ENCODE peak calls at places on chromosomes 13 and 19, in ten cellular contexts. One of them, this sample, is unnamed.

GRCh38 chr19:35073516-35073915 is 32.0 kb downstream of the HPN start:
- DNase-seq in endodermal cell: no peak
- DNase-seq in HFF-Myc: no peak
- DNase-seq in naive thymus-derived CD4-positive, alpha-beta T cell: no peak
- DNase-seq in cardiac fibroblast: no peak
- DNase-seq in epithelial cell of esophagus: no peak
- DNase-seq in uterus: no peak
- DNase-seq in left lung: no peak
- DNase-seq in breast epithelium: no peak
- DNase-seq in heart left ventricle: no peak
- DNase-seq in this sample: no peak

GRCh38 chr19:47741544-47742125 is 3.7 kb upstream of the NOP53 start:
- DNase-seq in endodermal cell: no peak
- DNase-seq in HFF-Myc: no peak
- DNase-seq in naive thymus-derived CD4-positive, alpha-beta T cell: no peak
- DNase-seq in cardiac fibroblast: no peak
- DNase-seq in epithelial cell of esophagus: no peak
- DNase-seq in uterus: no peak
- DNase-seq in left lung: no peak
- DNase-seq in breast epithelium: no peak
- DNase-seq in heart left ventricle: no peak
- DNase-seq in this sample: no peak

GRCh38 chr13:85469320-85469719 is 329.9 kb downstream of the SLITRK6 start:
- DNase-seq in endodermal cell: no peak
- DNase-seq in HFF-Myc: no peak
- DNase-seq in naive thymus-derived CD4-positive, alpha-beta T cell: no peak
- DNase-seq in cardiac fibroblast: no peak
- DNase-seq in epithelial cell of esophagus: no peak
- DNase-seq in uterus: no peak
- DNase-seq in left lung: no peak
- DNase-seq in breast epithelium: no peak
- DNase-seq in heart left ventricle: no peak
- DNase-seq in this sample: no peak

GRCh38 chr13:55573565-55573964 is 1567.2 kb upstream of the PRR20A start:
- DNase-seq in endodermal cell: no peak
- DNase-seq in HFF-Myc: no peak
- DNase-seq in naive thymus-derived CD4-positive, alpha-beta T cell: no peak
- DNase-seq in cardiac fibroblast: no peak
- DNase-seq in epithelial cell of esophagus: no peak
- DNase-seq in uterus: no peak
- DNase-seq in left lung: no peak
- DNase-seq in breast epithelium: no peak
- DNase-seq in heart left ventricle: no peak
- DNase-seq in this sample: no peak

GRCh38 chr19:53365899-53366493 is 491 bp downstream of the ZNF525 start:
- DNase-seq in endodermal cell: no peak
- DNase-seq in HFF-Myc: no peak
- DNase-seq in naive thymus-derived CD4-positive, alpha-beta T cell: no peak
- DNase-seq in cardiac fibroblast: no peak
- DNase-seq in epithelial cell of esophagus: peak
- DNase-seq in uterus: no peak
- DNase-seq in left lung: no peak
- DNase-seq in breast epithelium: no peak
- DNase-seq in heart left ventricle: no peak
- DNase-seq in this sample: no peak

GRCh38 chr19:19107663-19108062 is 30.6 kb downstream of the TMEM161A start:
- DNase-seq in endodermal cell: peak
- DNase-seq in HFF-Myc: no peak
- DNase-seq in naive thymus-derived CD4-positive, alpha-beta T cell: no peak
- DNase-seq in cardiac fibroblast: no peak
- DNase-seq in epithelial cell of esophagus: no peak
- DNase-seq in uterus: no peak
- DNase-seq in left lung: no peak
- DNase-seq in breast epithelium: no peak
- DNase-seq in heart left ventricle: no peak
- DNase-seq in this sample: no peak

GRCh38 chr13:23516706-23517105 is 53.5 kb upstream of the TNFRSF19 start:
- DNase-seq in endodermal cell: no peak
- DNase-seq in HFF-Myc: no peak
- DNase-seq in naive thymus-derived CD4-positive, alpha-beta T cell: no peak
- DNase-seq in cardiac fibroblast: no peak
- DNase-seq in epithelial cell of esophagus: no peak
- DNase-seq in uterus: no peak
- DNase-seq in left lung: no peak
- DNase-seq in breast epithelium: no peak
- DNase-seq in heart left ventricle: no peak
- DNase-seq in this sample: no peak

GRCh38 chr19:41915248-41916032 is 12.8 kb downstream of the ERFL start:
- DNase-seq in endodermal cell: no peak
- DNase-seq in HFF-Myc: no peak
- DNase-seq in naive thymus-derived CD4-positive, alpha-beta T cell: no peak
- DNase-seq in cardiac fibroblast: no peak
- DNase-seq in epithelial cell of esophagus: no peak
- DNase-seq in uterus: no peak
- DNase-seq in left lung: no peak
- DNase-seq in breast epithelium: no peak
- DNase-seq in heart left ventricle: no peak
- DNase-seq in this sample: no peak

GRCh38 chr13:112653821-112654220 is 36.0 kb upstream of the ATP11A start:
- DNase-seq in endodermal cell: no peak
- DNase-seq in HFF-Myc: no peak
- DNase-seq in naive thymus-derived CD4-positive, alpha-beta T cell: no peak
- DNase-seq in cardiac fibroblast: no peak
- DNase-seq in epithelial cell of esophagus: no peak
- DNase-seq in uterus: no peak
- DNase-seq in left lung: no peak
- DNase-seq in breast epithelium: peak
- DNase-seq in heart left ventricle: no peak
- DNase-seq in this sample: no peak

GRCh38 chr13:112648966-112649690 is 40.7 kb upstream of the ATP11A start:
- DNase-seq in endodermal cell: peak
- DNase-seq in HFF-Myc: no peak
- DNase-seq in naive thymus-derived CD4-positive, alpha-beta T cell: no peak
- DNase-seq in cardiac fibroblast: no peak
- DNase-seq in epithelial cell of esophagus: no peak
- DNase-seq in uterus: peak
- DNase-seq in left lung: no peak
- DNase-seq in breast epithelium: peak
- DNase-seq in heart left ventricle: no peak
- DNase-seq in this sample: no peak

GRCh38 chr13:112652512-112653458 is 37.1 kb upstream of the ATP11A start:
- DNase-seq in endodermal cell: no peak
- DNase-seq in HFF-Myc: no peak
- DNase-seq in naive thymus-derived CD4-positive, alpha-beta T cell: no peak
- DNase-seq in cardiac fibroblast: no peak
- DNase-seq in epithelial cell of esophagus: peak
- DNase-seq in uterus: peak
- DNase-seq in left lung: no peak
- DNase-seq in breast epithelium: peak
- DNase-seq in heart left ventricle: no peak
- DNase-seq in this sample: no peak

GRCh38 chr13:112651306-112651705 is 38.5 kb upstream of the ATP11A start:
- DNase-seq in endodermal cell: no peak
- DNase-seq in HFF-Myc: no peak
- DNase-seq in naive thymus-derived CD4-positive, alpha-beta T cell: no peak
- DNase-seq in cardiac fibroblast: peak
- DNase-seq in epithelial cell of esophagus: no peak
- DNase-seq in uterus: no peak
- DNase-seq in left lung: no peak
- DNase-seq in breast epithelium: peak
- DNase-seq in heart left ventricle: no peak
- DNase-seq in this sample: no peak

DNA sequence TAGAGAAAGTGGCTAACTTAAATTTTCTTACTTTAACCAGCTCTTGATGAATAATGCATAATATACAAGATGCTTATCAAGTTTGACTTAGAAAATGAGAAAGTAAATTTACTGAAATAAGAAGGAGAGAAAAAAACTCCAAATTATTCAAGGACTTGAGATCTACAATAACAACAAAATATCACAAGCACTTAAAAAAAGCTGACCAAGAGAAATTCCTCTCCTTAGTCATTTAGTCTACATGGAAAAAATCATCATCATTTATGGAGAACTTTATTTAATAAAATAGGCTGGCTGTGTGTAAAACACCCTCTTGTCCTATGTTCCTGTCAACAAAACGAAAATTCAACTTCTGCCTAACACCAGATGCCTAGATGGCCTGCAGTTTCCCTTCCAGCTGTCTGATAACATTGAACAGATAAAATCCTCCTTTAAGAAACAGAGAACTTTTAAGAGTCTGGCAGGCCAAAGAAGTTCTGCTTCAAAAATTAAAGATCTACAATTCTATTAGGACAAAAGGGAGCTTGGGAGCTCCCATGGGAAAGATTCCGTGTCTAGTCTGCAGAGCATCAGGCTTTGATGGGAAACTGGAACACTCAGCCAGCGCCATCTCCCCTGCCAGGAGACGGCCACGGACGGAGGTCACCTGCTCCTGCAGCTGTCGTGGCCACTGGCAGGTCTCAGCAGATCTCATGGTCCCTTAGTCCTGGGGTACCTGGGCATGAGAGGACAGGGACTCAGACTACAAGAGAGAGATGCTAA is 37.9 kb upstream of the ATP11A start:
- DNase-seq in endodermal cell: no peak
- DNase-seq in HFF-Myc: no peak
- DNase-seq in naive thymus-derived CD4-positive, alpha-beta T cell: no peak
- DNase-seq in cardiac fibroblast: no peak
- DNase-seq in epithelial cell of esophagus: no peak
- DNase-seq in uterus: peak
- DNase-seq in left lung: no peak
- DNase-seq in breast epithelium: peak
- DNase-seq in heart left ventricle: no peak
- DNase-seq in this sample: no peak
- H3K4me3 ChIP-seq in endodermal cell: no peak
- H3K4me3 ChIP-seq in HFF-Myc: no peak
- H3K4me3 ChIP-seq in naive thymus-derived CD4-positive, alpha-beta T cell: no peak
- H3K4me3 ChIP-seq in cardiac fibroblast: no peak
- H3K4me3 ChIP-seq in epithelial cell of esophagus: no peak
- H3K4me3 ChIP-seq in uterus: no peak
- H3K4me3 ChIP-seq in left lung: no peak
- H3K4me3 ChIP-seq in breast epithelium: no peak
- H3K4me3 ChIP-seq in heart left ventricle: no peak
- H3K4me3 ChIP-seq in this sample: no peak

DNA sequence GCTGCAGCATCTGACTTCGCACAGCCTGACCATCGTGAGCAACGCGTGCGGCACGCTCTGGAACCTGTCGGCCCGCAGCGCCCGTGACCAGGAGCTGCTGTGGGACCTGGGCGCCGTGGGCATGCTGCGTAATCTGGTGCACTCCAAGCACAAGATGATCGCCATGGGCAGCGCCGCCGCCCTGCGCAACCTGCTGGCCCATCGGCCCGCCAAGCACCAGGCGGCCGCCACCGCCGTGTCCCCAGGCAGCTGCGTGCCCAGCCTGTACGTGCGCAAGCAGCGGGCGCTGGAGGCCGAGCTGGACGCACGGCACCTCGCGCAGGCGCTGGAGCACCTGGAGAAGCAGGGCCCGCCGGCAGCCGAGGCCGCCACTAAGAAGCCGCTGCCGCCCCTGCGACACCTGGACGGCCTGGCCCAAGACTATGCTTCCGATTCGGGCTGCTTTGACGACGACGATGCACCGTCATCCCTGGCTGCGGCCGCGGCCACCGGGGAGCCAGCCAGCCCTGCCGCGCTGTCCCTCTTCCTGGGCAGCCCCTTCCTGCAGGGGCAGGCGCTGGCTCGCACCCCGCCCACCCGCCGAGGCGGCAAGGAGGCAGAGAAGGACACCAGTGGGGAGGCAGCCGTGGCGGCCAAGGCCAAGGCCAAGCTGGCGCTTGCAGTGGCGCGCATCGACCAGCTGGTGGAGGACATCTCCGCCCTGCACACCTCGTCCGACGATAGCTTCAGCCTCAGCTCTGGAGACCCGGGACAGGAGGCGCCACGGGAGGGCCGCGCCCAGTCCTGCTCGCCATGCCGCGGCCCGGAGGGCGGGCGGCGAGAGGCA is 13.6 kb downstream of the C19orf25 start:
- DNase-seq in endodermal cell: peak
- DNase-seq in HFF-Myc: no peak
- DNase-seq in naive thymus-derived CD4-positive, alpha-beta T cell: no peak
- DNase-seq in cardiac fibroblast: peak
- DNase-seq in epithelial cell of esophagus: peak
- DNase-seq in uterus: no peak
- DNase-seq in left lung: no peak
- DNase-seq in breast epithelium: no peak
- DNase-seq in heart left ventricle: peak
- DNase-seq in this sample: no peak
- H3K4me3 ChIP-seq in endodermal cell: no peak
- H3K4me3 ChIP-seq in HFF-Myc: no peak
- H3K4me3 ChIP-seq in naive thymus-derived CD4-positive, alpha-beta T cell: no peak
- H3K4me3 ChIP-seq in cardiac fibroblast: no peak
- H3K4me3 ChIP-seq in epithelial cell of esophagus: no peak
- H3K4me3 ChIP-seq in uterus: no peak
- H3K4me3 ChIP-seq in left lung: no peak
- H3K4me3 ChIP-seq in breast epithelium: no peak
- H3K4me3 ChIP-seq in heart left ventricle: peak
- H3K4me3 ChIP-seq in this sample: no peak

GRCh38 chr13:44373247-44373600 is 400 bp upstream of the SERP2 start:
- DNase-seq in endodermal cell: peak
- DNase-seq in HFF-Myc: no peak
- DNase-seq in naive thymus-derived CD4-positive, alpha-beta T cell: no peak
- DNase-seq in cardiac fibroblast: no peak
- DNase-seq in epithelial cell of esophagus: no peak
- DNase-seq in uterus: no peak
- DNase-seq in left lung: no peak
- DNase-seq in breast epithelium: no peak
- DNase-seq in heart left ventricle: no peak
- DNase-seq in this sample: no peak
- H3K4me3 ChIP-seq in endodermal cell: peak
- H3K4me3 ChIP-seq in HFF-Myc: peak
- H3K4me3 ChIP-seq in naive thymus-derived CD4-positive, alpha-beta T cell: no peak
- H3K4me3 ChIP-seq in cardiac fibroblast: peak
- H3K4me3 ChIP-seq in epithelial cell of esophagus: peak
- H3K4me3 ChIP-seq in uterus: peak
- H3K4me3 ChIP-seq in left lung: peak
- H3K4me3 ChIP-seq in breast epithelium: peak
- H3K4me3 ChIP-seq in heart left ventricle: peak
- H3K4me3 ChIP-seq in this sample: no peak

GRCh38 chr19:16281743-16282142 is 42.9 kb upstream of the KLF2 start:
- DNase-seq in endodermal cell: no peak
- DNase-seq in HFF-Myc: no peak
- DNase-seq in naive thymus-derived CD4-positive, alpha-beta T cell: no peak
- DNase-seq in cardiac fibroblast: no peak
- DNase-seq in epithelial cell of esophagus: no peak
- DNase-seq in uterus: no peak
- DNase-seq in left lung: no peak
- DNase-seq in breast epithelium: no peak
- DNase-seq in heart left ventricle: no peak
- DNase-seq in this sample: no peak

GRCh38 chr19:16288544-16288943 is 36.1 kb upstream of the KLF2 start:
- DNase-seq in endodermal cell: no peak
- DNase-seq in HFF-Myc: no peak
- DNase-seq in naive thymus-derived CD4-positive, alpha-beta T cell: no peak
- DNase-seq in cardiac fibroblast: peak
- DNase-seq in epithelial cell of esophagus: no peak
- DNase-seq in uterus: no peak
- DNase-seq in left lung: no peak
- DNase-seq in breast epithelium: no peak
- DNase-seq in heart left ventricle: no peak
- DNase-seq in this sample: no peak

GRCh38 chr19:16285769-16286564 is 38.7 kb upstream of the KLF2 start:
- DNase-seq in endodermal cell: no peak
- DNase-seq in HFF-Myc: no peak
- DNase-seq in naive thymus-derived CD4-positive, alpha-beta T cell: no peak
- DNase-seq in cardiac fibroblast: no peak
- DNase-seq in epithelial cell of esophagus: peak
- DNase-seq in uterus: no peak
- DNase-seq in left lung: no peak
- DNase-seq in breast epithelium: no peak
- DNase-seq in heart left ventricle: no peak
- DNase-seq in this sample: no peak

GRCh38 chr19:16283103-16283469 is 41.5 kb upstream of the KLF2 start:
- DNase-seq in endodermal cell: no peak
- DNase-seq in HFF-Myc: no peak
- DNase-seq in naive thymus-derived CD4-positive, alpha-beta T cell: no peak
- DNase-seq in cardiac fibroblast: no peak
- DNase-seq in epithelial cell of esophagus: no peak
- DNase-seq in uterus: no peak
- DNase-seq in left lung: no peak
- DNase-seq in breast epithelium: no peak
- DNase-seq in heart left ventricle: no peak
- DNase-seq in this sample: no peak
- H3K4me3 ChIP-seq in endodermal cell: no peak
- H3K4me3 ChIP-seq in HFF-Myc: no peak
- H3K4me3 ChIP-seq in naive thymus-derived CD4-positive, alpha-beta T cell: peak
- H3K4me3 ChIP-seq in cardiac fibroblast: no peak
- H3K4me3 ChIP-seq in epithelial cell of esophagus: no peak
- H3K4me3 ChIP-seq in uterus: peak
- H3K4me3 ChIP-seq in left lung: peak
- H3K4me3 ChIP-seq in breast epithelium: peak
- H3K4me3 ChIP-seq in heart left ventricle: peak
- H3K4me3 ChIP-seq in this sample: no peak

This sample was measured in Jurkat, Clone E6-1.